ENCODE peak calls at places on chromosomes 4 and X, in six cellular contexts. L is endothelial cell of umbilical vein, N is A549, U is K562, H is GM12878, K is HepG2. B is an unnamed sample.

GRCh38 chr4:102554988-102555387 is 53.8 kb downstream of the NFKB1 start:
- DNase-seq in L (no peak), N (no peak), U (no peak), H (no peak), K (no peak), B (no peak)

GRCh38 chr4:3009422-3009821 is 46.1 kb downstream of the GRK4 start:
- DNase-seq in L (no peak), N (peak; percentile 11), U (peak; percentile 38), H (no peak), K (peak; percentile 84), B (peak; percentile 40)

GRCh38 chrX:47458528-47458927 is 24.5 kb downstream of the ZNF41 start:
- DNase-seq in L (no peak), N (no peak), U (no peak), H (no peak), K (no peak), B (peak; percentile 41)

GRCh38 chrX:46757593-46757992 is 1.3 kb downstream of the SLC9A7 start:
- DNase-seq in L (peak; percentile 28), N (no peak), U (no peak), H (no peak), K (no peak), B (no peak)

GRCh38 chr4:55183926-55184599 is 58.7 kb upstream of the KDR start:
- DNase-seq in L (peak; percentile 81), N (peak; percentile 8), U (no peak), H (no peak), K (no peak), B (no peak)

GRCh38 chr4:109574931-109575804 is 15.1 kb downstream of the MCUB start:
- DNase-seq in L (no peak), N (no peak), U (peak; percentile 6), H (no peak), K (no peak), B (no peak)

GRCh38 chr4:17276821-17277220 is 235.1 kb downstream of the QDPR start:
- DNase-seq in L (peak; percentile 30), N (no peak), U (no peak), H (no peak), K (no peak), B (no peak)

GRCh38 chr4:93687304-93687703 is 141.2 kb upstream of the ATOH1 start:
- DNase-seq in L (no peak), N (no peak), U (no peak), H (no peak), K (no peak), B (no peak)

GRCh38 chrX:34875204-34875603 is 67.4 kb upstream of the FAM47B start:
- DNase-seq in L (peak; percentile 1), N (no peak), U (no peak), H (no peak), K (no peak), B (no peak)

GRCh38 chrX:56462389-56462788 is 101.0 kb upstream of the UBQLN2 start:
- DNase-seq in L (no peak), N (no peak), U (no peak), H (no peak), K (no peak), B (no peak)

GRCh38 chr4:83484500-83485431 is at the start of gene ABRAXAS1:
- DNase-seq in L (peak; percentile 96), N (peak; percentile 79), U (peak; percentile 97), H (peak; percentile 45), K (peak; percentile 91), B (peak; percentile 96)

GRCh38 chr4:83490876-83491450 is 6.1 kb upstream of the ABRAXAS1 start:
- DNase-seq in L (peak; percentile 33), N (peak; percentile 49), U (peak; percentile 68), H (no peak), K (peak; percentile 34), B (peak; percentile 53)

GRCh38 chr4:83486457-83487129 is 1.7 kb upstream of the ABRAXAS1 start:
- DNase-seq in L (no peak), N (no peak), U (peak; percentile 54), H (no peak), K (peak; percentile 81), B (no peak)

GRCh38 chr4:83489711-83490326 is 4.9 kb upstream of the ABRAXAS1 start:
- DNase-seq in L (no peak), N (no peak), U (peak; percentile 66), H (no peak), K (no peak), B (peak; percentile 13)
- TF ChIP-seq MYC in L (no peak), N (no peak), U (peak; percentile 34), H (no peak), K (no peak), B (no peak)

GRCh38 chrX:106178826-106179225 is 10.7 kb downstream of the PWWP3B start:
- DNase-seq in L (no peak), N (no peak), U (no peak), H (no peak), K (no peak), B (no peak)
- TF ChIP-seq CTCF in L (no peak), N (no peak), U (no peak), H (no peak), K (no peak), B (no peak)

DNA sequence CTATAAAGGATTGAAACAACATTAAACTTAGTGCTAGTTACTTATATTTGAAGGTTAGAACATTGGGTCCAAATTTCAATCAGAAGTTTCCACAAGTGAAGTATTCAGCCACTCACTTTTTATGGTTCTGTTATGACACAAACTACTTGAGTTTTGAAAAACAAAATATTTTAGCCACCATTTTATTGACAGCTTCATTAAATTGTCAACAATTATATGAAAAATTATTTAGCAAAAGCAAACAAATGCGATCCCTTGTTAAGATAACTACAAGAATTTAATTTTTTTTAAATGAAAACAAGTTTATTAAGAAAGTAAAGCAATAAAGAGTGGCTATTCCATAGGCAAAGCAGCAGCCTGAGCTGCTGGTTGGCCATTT is 3.1 kb downstream of the CXCL2 start:
- DNase-seq in L (peak; percentile 29), N (no peak), U (no peak), H (no peak), K (no peak), B (no peak)
- TF ChIP-seq POLR2A in L (no peak), N (no peak), U (no peak), H (no peak), K (no peak), B (no peak)

GRCh38 chrX:10110316-10110932 is 46.4 kb upstream of the CLCN4 start:
- DNase-seq in L (no peak), N (no peak), U (no peak), H (no peak), K (no peak), B (no peak)

GRCh38 chrX:10110984-10111363 is 45.8 kb upstream of the CLCN4 start:
- DNase-seq in L (peak; percentile 1), N (no peak), U (no peak), H (peak; percentile 59), K (no peak), B (peak; percentile 28)

GRCh38 chrX:10112510-10112909 is 44.3 kb upstream of the CLCN4 start:
- DNase-seq in L (no peak), N (no peak), U (no peak), H (peak; percentile 55), K (no peak), B (no peak)

GRCh38 chrX:10109695-10110094 is 47.1 kb upstream of the CLCN4 start:
- DNase-seq in L (no peak), N (no peak), U (no peak), H (no peak), K (no peak), B (no peak)

DNA sequence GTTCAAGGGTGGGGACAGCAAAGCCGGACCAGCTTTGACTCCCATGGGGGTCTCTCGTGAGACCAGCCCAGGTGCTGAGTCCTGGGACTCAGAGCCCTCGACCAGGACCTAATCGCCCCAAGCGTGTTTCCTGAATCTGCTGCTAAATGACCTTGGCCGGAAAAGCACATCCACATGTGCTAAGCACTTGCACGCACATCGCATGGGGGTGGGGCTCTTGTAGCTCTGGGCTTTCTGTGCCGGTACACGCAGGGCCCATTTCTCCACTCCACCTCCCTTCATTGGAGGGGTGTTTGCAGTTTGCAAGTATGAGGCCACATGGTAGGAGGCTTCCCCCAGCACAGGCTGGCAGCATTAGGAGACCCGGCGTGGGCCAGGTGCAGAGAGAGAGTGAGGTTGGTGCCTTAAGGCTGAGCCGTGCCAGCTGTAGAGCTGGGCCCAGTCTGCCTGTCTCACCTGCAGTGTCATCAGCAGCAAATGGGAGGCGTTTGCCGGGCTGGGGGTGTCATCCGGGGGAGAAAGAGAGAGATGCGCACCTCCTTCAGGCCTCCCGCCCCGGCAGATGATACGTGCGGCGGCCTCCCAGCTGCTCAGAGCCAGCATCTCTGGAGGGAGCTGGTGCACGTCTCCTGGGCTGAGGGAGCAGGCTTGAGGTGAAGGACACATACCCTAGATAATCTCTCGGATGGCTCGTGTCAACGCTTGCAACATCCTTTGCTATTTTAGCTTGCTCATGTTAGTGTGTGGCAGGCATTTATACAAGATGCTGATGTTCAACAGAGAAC is 45.2 kb upstream of the CLCN4 start:
- DNase-seq in L (peak; percentile 17), N (no peak), U (no peak), H (peak; percentile 59), K (peak; percentile 32), B (no peak)
- TF ChIP-seq MYC in L (no peak), N (no peak), U (no peak), H (peak; percentile 79), K (no peak), B (no peak)

GRCh38 chr4:26589699-26590098 is 5.8 kb downstream of the TBC1D19 start:
- DNase-seq in L (no peak), N (no peak), U (no peak), H (no peak), K (no peak), B (no peak)
- TF ChIP-seq CTCF in L (no peak), N (no peak), U (no peak), H (no peak), K (no peak), B (no peak)

DNA sequence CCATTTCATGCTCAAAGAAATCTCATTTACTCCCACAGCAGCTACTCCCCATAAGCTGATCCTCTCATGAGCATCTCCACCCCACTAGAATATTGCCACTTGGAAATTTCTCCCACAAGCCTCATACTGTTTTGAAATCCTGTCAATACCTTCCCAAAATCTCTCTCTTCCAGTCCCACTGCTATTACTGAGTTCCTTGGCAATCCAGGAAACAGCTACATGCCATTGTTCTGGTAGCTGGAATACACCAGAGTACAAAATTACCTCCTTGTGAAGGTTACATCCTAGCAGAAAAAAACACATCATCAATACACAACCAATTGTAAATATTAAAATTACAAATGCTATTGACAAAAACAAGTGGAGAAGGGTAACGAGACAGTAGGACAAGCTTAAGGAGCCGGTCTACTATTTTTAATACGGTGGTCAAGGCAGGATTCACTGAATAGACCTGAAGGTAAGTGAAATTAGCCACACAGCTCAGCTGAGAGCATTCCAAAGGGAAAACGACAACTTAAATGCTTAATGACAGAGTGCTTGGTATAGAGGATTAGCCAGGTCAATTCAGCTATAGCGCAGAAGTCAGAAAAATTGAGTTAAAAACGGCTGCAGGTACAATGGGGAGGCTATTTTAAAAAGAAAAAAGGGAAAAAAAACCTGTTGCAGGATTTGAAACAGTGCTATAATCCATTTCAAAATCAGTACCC is 6.4 kb downstream of the RPL9 start:
- DNase-seq in L (no peak), N (no peak), U (no peak), H (no peak), K (no peak), B (no peak)
- TF ChIP-seq POLR2A in L (no peak), N (no peak), U (peak; percentile 32), H (no peak), K (peak; percentile 12), B (no peak)

GRCh38 chr4:147717878-147718277 is 14.0 kb upstream of the ARHGAP10 start:
- DNase-seq in L (no peak), N (no peak), U (no peak), H (no peak), K (no peak), B (no peak)
- TF ChIP-seq MYC in L (no peak), N (no peak), U (no peak), H (no peak), K (no peak), B (no peak)